ENCODE peak calls at places on chromosomes 2 and 18, in ten cellular contexts. B is AG08396; S is T-helper 1 cell; U is effector memory CD8-positive, alpha-beta T cell; F is activated CD4-positive, CD25-positive, alpha-beta regulatory T cell treated with anti-CD3 and anti-CD28 coated beads, Interleukin-2, amount 50 U/mL, for 72 hours; M is dermis blood vessel endothelial cell; R is nephron progenitor cell; H is NCI-H345; W is LoVo; V is AG09319. J is an unnamed sample.

GRCh38 chr2:45009928-45010705 is 865 bp upstream of the SIX2 start:
- DNase-seq in F (no peak), U (no peak), M (peak), R (peak), H (no peak), W (no peak), S (no peak), B (peak), V (peak), J (no peak)

GRCh38 chr2:233419626-233420431 is 65.5 kb downstream of the DGKD start:
- DNase-seq in B (no peak), S (peak), R (no peak), H (no peak), W (no peak), M (peak), F (no peak), U (no peak), V (no peak), J (no peak)

GRCh38 chr18:35983818-35984217 is 11.3 kb downstream of the RMP24 start:
- DNase-seq in S (no peak), V (no peak), F (no peak), W (no peak), B (peak), U (no peak), R (no peak), M (no peak), H (no peak), J (no peak)

GRCh38 chr2:53422979-53423378 is 344.6 kb upstream of the CHAC2 start:
- DNase-seq in S (peak), F (no peak), U (no peak), V (peak), B (peak), W (peak), R (peak), H (peak), M (peak), J (peak)

GRCh38 chr2:177393381-177393780 is 808 bp downstream of the AGPS start:
- DNase-seq in U (peak), M (peak), S (peak), R (no peak), W (peak), B (peak), V (no peak), F (no peak), H (no peak), J (peak)

GRCh38 chr2:65388051-65388531 is 44.3 kb downstream of the SPRED2 start:
- DNase-seq in F (no peak), V (no peak), W (no peak), M (no peak), B (no peak), U (no peak), S (no peak), R (no peak), H (no peak), J (no peak)

GRCh38 chr2:24258718-24259117 is 83.9 kb downstream of the FAM228A start:
- DNase-seq in U (no peak), M (peak), R (no peak), S (no peak), V (no peak), F (no peak), H (no peak), B (no peak), W (no peak), J (no peak)

GRCh38 chr2:40371525-40372277 is 80.2 kb downstream of the SLC8A1 start:
- DNase-seq in U (no peak), F (no peak), H (no peak), W (no peak), B (peak), M (peak), S (no peak), R (peak), V (peak), J (peak)

J was measured in lung microvascular endothelial cell.